ENCODE peak calls at places on chromosome 3, in ten cellular contexts. One of them, this sample, is unnamed.
A peak's percentile ranks its signal among the peaks of the same experiment; 100 is the strongest.

GRCh38 chr3:165185707-165186327 is 10.4 kb downstream of the SLITRK3 start:
- DNase-seq in tibial nerve: no peak
- DNase-seq in heart left ventricle: no peak
- DNase-seq in heart right ventricle: no peak
- DNase-seq in fibroblast of lung: peak; percentile 68
- DNase-seq in OCI-LY7: peak; percentile 59
- DNase-seq in PC-9: peak; percentile 41
- DNase-seq in uterus: peak; percentile 42
- DNase-seq in mucosa of descending colon: peak; percentile 75
- DNase-seq in HCT116: peak; percentile 67
- DNase-seq in this sample: no peak

GRCh38 chr3:63911395-63911900 is 735 bp downstream of the SCAANT1 start:
- DNase-seq in tibial nerve: peak; percentile 13
- DNase-seq in heart left ventricle: no peak
- DNase-seq in heart right ventricle: no peak
- DNase-seq in fibroblast of lung: peak; percentile 16
- DNase-seq in OCI-LY7: no peak
- DNase-seq in PC-9: no peak
- DNase-seq in uterus: no peak
- DNase-seq in mucosa of descending colon: no peak
- DNase-seq in HCT116: no peak
- DNase-seq in this sample: no peak

GRCh38 chr3:117103645-117104044 is 394.1 kb downstream of the TUSC7 start:
- DNase-seq in tibial nerve: no peak
- DNase-seq in heart left ventricle: no peak
- DNase-seq in heart right ventricle: no peak
- DNase-seq in fibroblast of lung: no peak
- DNase-seq in OCI-LY7: no peak
- DNase-seq in PC-9: no peak
- DNase-seq in uterus: no peak
- DNase-seq in mucosa of descending colon: peak; percentile 4
- DNase-seq in HCT116: no peak
- DNase-seq in this sample: no peak

GRCh38 chr3:194756460-194757355 is 71.0 kb downstream of the FAM43A start:
- DNase-seq in tibial nerve: no peak
- DNase-seq in heart left ventricle: no peak
- DNase-seq in heart right ventricle: no peak
- DNase-seq in fibroblast of lung: no peak
- DNase-seq in OCI-LY7: no peak
- DNase-seq in PC-9: no peak
- DNase-seq in uterus: peak; percentile 25
- DNase-seq in mucosa of descending colon: no peak
- DNase-seq in HCT116: no peak
- DNase-seq in this sample: no peak

GRCh38 chr3:127457094-127457475 is 133.4 kb downstream of the TPRA1 start:
- DNase-seq in tibial nerve: no peak
- DNase-seq in heart left ventricle: peak; percentile 59
- DNase-seq in heart right ventricle: peak; percentile 19
- DNase-seq in fibroblast of lung: peak; percentile 23
- DNase-seq in OCI-LY7: no peak
- DNase-seq in PC-9: no peak
- DNase-seq in uterus: no peak
- DNase-seq in mucosa of descending colon: peak; percentile 5
- DNase-seq in HCT116: no peak
- DNase-seq in this sample: no peak

GRCh38 chr3:79887203-79887602 is 119.4 kb upstream of the ROBO1 start:
- DNase-seq in tibial nerve: no peak
- DNase-seq in heart left ventricle: no peak
- DNase-seq in heart right ventricle: no peak
- DNase-seq in fibroblast of lung: no peak
- DNase-seq in OCI-LY7: no peak
- DNase-seq in PC-9: no peak
- DNase-seq in uterus: no peak
- DNase-seq in mucosa of descending colon: no peak
- DNase-seq in HCT116: no peak
- DNase-seq in this sample: no peak

GRCh38 chr3:55746808-55747413 is 259.8 kb upstream of the WNT5A start:
- DNase-seq in tibial nerve: no peak
- DNase-seq in heart left ventricle: no peak
- DNase-seq in heart right ventricle: no peak
- DNase-seq in fibroblast of lung: peak; percentile 51
- DNase-seq in OCI-LY7: peak; percentile 67
- DNase-seq in PC-9: no peak
- DNase-seq in uterus: no peak
- DNase-seq in mucosa of descending colon: no peak
- DNase-seq in HCT116: no peak
- DNase-seq in this sample: no peak

GRCh38 chr3:196533260-196533681 is 18.1 kb upstream of the SMCO1 start:
- DNase-seq in tibial nerve: no peak
- DNase-seq in heart left ventricle: no peak
- DNase-seq in heart right ventricle: no peak
- DNase-seq in fibroblast of lung: no peak
- DNase-seq in OCI-LY7: no peak
- DNase-seq in PC-9: no peak
- DNase-seq in uterus: no peak
- DNase-seq in mucosa of descending colon: no peak
- DNase-seq in HCT116: no peak
- DNase-seq in this sample: no peak

GRCh38 chr3:140950154-140950553 is 8.5 kb downstream of the SLC25A36 start:
- DNase-seq in tibial nerve: no peak
- DNase-seq in heart left ventricle: no peak
- DNase-seq in heart right ventricle: no peak
- DNase-seq in fibroblast of lung: no peak
- DNase-seq in OCI-LY7: no peak
- DNase-seq in PC-9: no peak
- DNase-seq in uterus: no peak
- DNase-seq in mucosa of descending colon: no peak
- DNase-seq in HCT116: no peak
- DNase-seq in this sample: no peak
- H3K4me1 ChIP-seq in tibial nerve: no peaks in the 10 kb centered on the region
- H3K4me1 ChIP-seq in heart left ventricle: peaks cover 73% of the 10 kb centered on the region
- H3K4me1 ChIP-seq in heart right ventricle: peaks cover 78% of the 10 kb centered on the region
- H3K4me1 ChIP-seq in fibroblast of lung: no peaks in the 10 kb centered on the region
- H3K4me1 ChIP-seq in OCI-LY7: no peaks in the 10 kb centered on the region
- H3K4me1 ChIP-seq in PC-9: peaks cover 16% of the 10 kb centered on the region
- H3K4me1 ChIP-seq in uterus: no peaks in the 10 kb centered on the region
- H3K4me1 ChIP-seq in mucosa of descending colon: peaks cover 20% of the 10 kb centered on the region
- H3K4me1 ChIP-seq in HCT116: peaks cover 9% of the 10 kb centered on the region
- H3K4me1 ChIP-seq in this sample: peaks cover 54% of the 10 kb centered on the region

GRCh38 chr3:152380048-152380447 is 111.3 kb downstream of the MBNL1 start:
- DNase-seq in tibial nerve: no peak
- DNase-seq in heart left ventricle: no peak
- DNase-seq in heart right ventricle: no peak
- DNase-seq in fibroblast of lung: no peak
- DNase-seq in OCI-LY7: no peak
- DNase-seq in PC-9: no peak
- DNase-seq in uterus: no peak
- DNase-seq in mucosa of descending colon: no peak
- DNase-seq in HCT116: no peak
- DNase-seq in this sample: no peak

GRCh38 chr3:152383136-152383606 is 114.4 kb downstream of the MBNL1 start:
- DNase-seq in tibial nerve: no peak
- DNase-seq in heart left ventricle: no peak
- DNase-seq in heart right ventricle: no peak
- DNase-seq in fibroblast of lung: no peak
- DNase-seq in OCI-LY7: no peak
- DNase-seq in PC-9: no peak
- DNase-seq in uterus: no peak
- DNase-seq in mucosa of descending colon: no peak
- DNase-seq in HCT116: no peak
- DNase-seq in this sample: no peak

GRCh38 chr3:152384412-152384811 is 115.7 kb downstream of the MBNL1 start:
- DNase-seq in tibial nerve: no peak
- DNase-seq in heart left ventricle: no peak
- DNase-seq in heart right ventricle: no peak
- DNase-seq in fibroblast of lung: no peak
- DNase-seq in OCI-LY7: no peak
- DNase-seq in PC-9: no peak
- DNase-seq in uterus: no peak
- DNase-seq in mucosa of descending colon: no peak
- DNase-seq in HCT116: no peak
- DNase-seq in this sample: no peak

GRCh38 chr3:152381881-152382295 is 113.2 kb downstream of the MBNL1 start:
- DNase-seq in tibial nerve: no peak
- DNase-seq in heart left ventricle: no peak
- DNase-seq in heart right ventricle: no peak
- DNase-seq in fibroblast of lung: no peak
- DNase-seq in OCI-LY7: no peak
- DNase-seq in PC-9: no peak
- DNase-seq in uterus: no peak
- DNase-seq in mucosa of descending colon: no peak
- DNase-seq in HCT116: no peak
- DNase-seq in this sample: no peak

DNA sequence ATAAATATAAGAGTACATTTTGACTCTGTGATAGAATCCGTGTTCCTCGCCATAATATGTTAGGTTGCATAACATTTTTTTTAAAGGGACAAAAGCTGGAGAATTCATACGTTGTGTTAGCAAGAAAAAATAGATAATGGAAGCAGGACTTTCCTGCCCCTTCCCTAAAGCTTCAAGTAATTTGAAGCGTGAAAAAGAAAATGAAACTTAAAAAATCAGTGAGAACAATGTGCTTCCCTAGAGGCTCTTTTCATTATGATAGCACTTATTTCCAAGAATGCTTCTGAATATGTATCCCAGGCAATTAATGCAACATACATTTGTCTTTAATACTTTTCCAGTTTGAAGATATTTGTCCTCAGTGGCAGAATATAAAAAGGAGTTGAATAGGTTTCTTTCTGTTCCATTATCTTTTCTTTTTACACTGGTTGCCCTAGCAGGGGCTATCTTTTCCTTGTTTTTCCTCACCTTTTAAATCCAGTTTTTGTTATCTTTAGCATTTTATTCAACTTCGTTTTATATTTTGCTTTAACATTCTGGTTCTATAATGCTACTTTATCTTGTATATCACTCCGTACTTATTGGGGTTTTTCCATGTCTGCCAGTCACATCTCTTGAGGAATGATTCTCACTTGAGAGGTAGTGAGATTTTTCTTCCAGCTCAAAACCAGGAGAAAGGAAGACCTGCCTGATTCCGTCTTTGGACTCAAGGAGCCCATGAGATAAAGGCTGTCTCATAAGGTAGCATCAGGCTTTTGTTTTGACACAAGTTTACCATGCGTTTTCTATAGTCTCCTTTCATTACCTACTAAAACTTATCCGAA is 113.8 kb downstream of the MBNL1 start:
- DNase-seq in tibial nerve: no peak
- DNase-seq in heart left ventricle: no peak
- DNase-seq in heart right ventricle: no peak
- DNase-seq in fibroblast of lung: no peak
- DNase-seq in OCI-LY7: no peak
- DNase-seq in PC-9: no peak
- DNase-seq in uterus: no peak
- DNase-seq in mucosa of descending colon: no peak
- DNase-seq in HCT116: no peak
- DNase-seq in this sample: no peak
- H3K4me3 ChIP-seq in tibial nerve: peak overlapping the region; percentile 22
- H3K4me3 ChIP-seq in heart left ventricle: peak overlapping the region; percentile 25
- H3K4me3 ChIP-seq in heart right ventricle: peak overlapping the region; percentile 3
- H3K4me3 ChIP-seq in fibroblast of lung: no peak overlapping the region
- H3K4me3 ChIP-seq in OCI-LY7: no peak overlapping the region
- H3K4me3 ChIP-seq in PC-9: no peak overlapping the region
- H3K4me3 ChIP-seq in uterus: peak overlapping the region; percentile 24
- H3K4me3 ChIP-seq in mucosa of descending colon: no peak overlapping the region
- H3K4me3 ChIP-seq in HCT116: no peak overlapping the region
- H3K4me3 ChIP-seq in this sample: peak overlapping the region; percentile 60

DNA sequence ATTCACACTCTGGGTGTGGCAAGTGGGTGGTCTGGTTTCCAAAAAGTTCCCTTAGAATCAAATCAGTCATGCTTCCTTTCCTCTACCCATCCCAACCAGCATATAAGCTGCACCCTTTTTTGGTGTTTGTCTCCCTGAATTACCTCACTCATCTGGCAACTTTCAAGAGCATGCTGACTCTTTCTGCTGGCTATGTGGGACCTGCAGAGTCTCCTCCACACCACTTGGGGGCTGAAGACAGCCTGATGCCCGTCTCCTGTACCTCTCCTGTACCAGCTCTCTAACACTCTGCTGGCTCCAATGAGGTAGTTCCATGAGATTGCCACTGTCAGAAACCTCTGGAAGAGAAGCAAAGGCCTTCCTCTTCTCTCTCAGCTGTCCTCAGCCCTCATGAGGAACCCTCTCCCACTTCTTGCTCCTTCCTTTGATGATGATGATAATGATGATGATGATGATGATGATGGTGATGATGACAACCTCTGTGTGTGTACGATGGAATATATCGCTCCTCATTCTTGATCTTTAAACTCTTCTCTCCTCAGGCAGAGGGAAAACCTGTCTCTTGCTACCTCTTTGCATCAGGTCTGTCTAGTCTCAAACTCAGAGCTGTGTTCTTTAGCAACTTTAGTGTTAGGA is 257.4 kb downstream of the ZNF621 start:
- DNase-seq in tibial nerve: no peak
- DNase-seq in heart left ventricle: no peak
- DNase-seq in heart right ventricle: no peak
- DNase-seq in fibroblast of lung: no peak
- DNase-seq in OCI-LY7: peak; percentile 11
- DNase-seq in PC-9: no peak
- DNase-seq in uterus: no peak
- DNase-seq in mucosa of descending colon: no peak
- DNase-seq in HCT116: no peak
- DNase-seq in this sample: no peak
- TF ChIP-seq CTCF in tibial nerve: no peak
- TF ChIP-seq CTCF in heart left ventricle: no peak
- TF ChIP-seq CTCF in heart right ventricle: no peak
- TF ChIP-seq CTCF in fibroblast of lung: no peak
- TF ChIP-seq CTCF in OCI-LY7: peak; percentile 58
- TF ChIP-seq CTCF in PC-9: peak; percentile 41
- TF ChIP-seq CTCF in uterus: no peak
- TF ChIP-seq CTCF in mucosa of descending colon: no peak
- TF ChIP-seq CTCF in HCT116: peak; percentile 49
- TF ChIP-seq CTCF in this sample: no peak

GRCh38 chr3:134309987-134310700 is 59.5 kb upstream of the RYK start:
- DNase-seq in tibial nerve: no peak
- DNase-seq in heart left ventricle: no peak
- DNase-seq in heart right ventricle: no peak
- DNase-seq in fibroblast of lung: no peak
- DNase-seq in OCI-LY7: no peak
- DNase-seq in PC-9: peak; percentile 92
- DNase-seq in uterus: no peak
- DNase-seq in mucosa of descending colon: peak; percentile 61
- DNase-seq in HCT116: no peak
- DNase-seq in this sample: no peak

GRCh38 chr3:134312873-134313838 is 61.1 kb downstream of the AMOTL2 start:
- DNase-seq in tibial nerve: peak; percentile 51
- DNase-seq in heart left ventricle: peak; percentile 84
- DNase-seq in heart right ventricle: peak; percentile 84
- DNase-seq in fibroblast of lung: peak; percentile 82
- DNase-seq in OCI-LY7: no peak
- DNase-seq in PC-9: peak; percentile 64
- DNase-seq in uterus: peak; percentile 70
- DNase-seq in mucosa of descending colon: peak; percentile 54
- DNase-seq in HCT116: no peak
- DNase-seq in this sample: no peak

GRCh38 chr3:134311265-134311664 is 60.6 kb upstream of the RYK start:
- DNase-seq in tibial nerve: no peak
- DNase-seq in heart left ventricle: no peak
- DNase-seq in heart right ventricle: no peak
- DNase-seq in fibroblast of lung: peak; percentile 40
- DNase-seq in OCI-LY7: no peak
- DNase-seq in PC-9: no peak
- DNase-seq in uterus: no peak
- DNase-seq in mucosa of descending colon: no peak
- DNase-seq in HCT116: no peak
- DNase-seq in this sample: no peak

GRCh38 chr3:134312072-134312872 is 61.6 kb upstream of the RYK start:
- DNase-seq in tibial nerve: peak; percentile 26
- DNase-seq in heart left ventricle: no peak
- DNase-seq in heart right ventricle: no peak
- DNase-seq in fibroblast of lung: no peak
- DNase-seq in OCI-LY7: no peak
- DNase-seq in PC-9: peak; percentile 95
- DNase-seq in uterus: no peak
- DNase-seq in mucosa of descending colon: peak; percentile 44
- DNase-seq in HCT116: no peak
- DNase-seq in this sample: no peak

DNA sequence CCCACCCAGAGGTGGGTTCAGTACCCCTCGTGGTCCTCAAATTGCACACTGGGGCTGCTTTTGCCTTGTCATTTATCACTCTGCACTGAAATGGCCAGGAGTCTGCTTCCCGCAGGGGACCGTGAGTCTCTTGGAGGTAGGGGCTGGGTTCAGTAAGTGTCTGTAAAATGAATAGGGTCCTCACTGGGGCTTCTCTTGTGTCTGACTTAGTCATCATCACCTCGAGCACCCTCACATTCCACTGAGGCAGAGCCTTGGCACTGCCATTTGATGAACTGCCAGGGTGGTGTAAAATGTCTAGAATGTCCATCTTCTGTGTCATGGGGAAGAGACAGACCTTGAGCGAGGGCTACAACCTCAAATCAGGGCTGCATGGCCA is 61.0 kb upstream of the RYK start:
- DNase-seq in tibial nerve: no peak
- DNase-seq in heart left ventricle: no peak
- DNase-seq in heart right ventricle: no peak
- DNase-seq in fibroblast of lung: no peak
- DNase-seq in OCI-LY7: no peak
- DNase-seq in PC-9: no peak
- DNase-seq in uterus: no peak
- DNase-seq in mucosa of descending colon: no peak
- DNase-seq in HCT116: no peak
- DNase-seq in this sample: no peak
- H3K4me1 ChIP-seq in tibial nerve: peaks cover 17% of the 10 kb centered on the region
- H3K4me1 ChIP-seq in heart left ventricle: peaks cover 66% of the 10 kb centered on the region
- H3K4me1 ChIP-seq in heart right ventricle: peaks cover 68% of the 10 kb centered on the region
- H3K4me1 ChIP-seq in fibroblast of lung: peaks cover 43% of the 10 kb centered on the region
- H3K4me1 ChIP-seq in OCI-LY7: no peaks in the 10 kb centered on the region
- H3K4me1 ChIP-seq in PC-9: peaks cover 81% of the 10 kb centered on the region
- H3K4me1 ChIP-seq in uterus: peaks cover 10% of the 10 kb centered on the region
- H3K4me1 ChIP-seq in mucosa of descending colon: peaks cover 22% of the 10 kb centered on the region
- H3K4me1 ChIP-seq in HCT116: peaks cover 72% of the 10 kb centered on the region
- H3K4me1 ChIP-seq in this sample: peaks cover 69% of the 10 kb centered on the region